ENCODE peak calls at places on chromosomes 1 and 21, in eight cellular contexts. One of them, this sample, is unnamed.

GRCh38 chr1:189150624-189151023 is 1327.0 kb downstream of the BRINP3 start:
- DNase-seq in NCI-H1105: no peak
- DNase-seq in T1000: no peak
- DNase-seq in left cardiac atrium: no peak
- DNase-seq in T-helper 1 cell: no peak
- DNase-seq in stimulated activated naive CD8-positive, alpha-beta T cell treated with anti-CD3 and anti-CD28 coated beads, Interleukin-15, Interleukin-2, amounts not matched to agents 100 U/mL and 50 U/mL, for 24 hours: no peak
- DNase-seq in NCI-H1436 treated with DMSO at 0.1 percent for 48 hours: no peak
- DNase-seq in Caco-2: no peak
- DNase-seq in this sample: no peak

GRCh38 chr1:226172589-226172988 is 14.0 kb downstream of the ACBD3 start:
- DNase-seq in NCI-H1105: no peak
- DNase-seq in T1000: no peak
- DNase-seq in left cardiac atrium: no peak
- DNase-seq in T-helper 1 cell: no peak
- DNase-seq in stimulated activated naive CD8-positive, alpha-beta T cell treated with anti-CD3 and anti-CD28 coated beads, Interleukin-15, Interleukin-2, amounts not matched to agents 100 U/mL and 50 U/mL, for 24 hours: no peak
- DNase-seq in NCI-H1436 treated with DMSO at 0.1 percent for 48 hours: no peak
- DNase-seq in Caco-2: no peak
- DNase-seq in this sample: no peak

GRCh38 chr1:193498088-193498605 is 311.7 kb upstream of the B3GALT2 start:
- DNase-seq in NCI-H1105: no peak
- DNase-seq in T1000: no peak
- DNase-seq in left cardiac atrium: no peak
- DNase-seq in T-helper 1 cell: no peak
- DNase-seq in stimulated activated naive CD8-positive, alpha-beta T cell treated with anti-CD3 and anti-CD28 coated beads, Interleukin-15, Interleukin-2, amounts not matched to agents 100 U/mL and 50 U/mL, for 24 hours: no peak
- DNase-seq in NCI-H1436 treated with DMSO at 0.1 percent for 48 hours: no peak
- DNase-seq in Caco-2: no peak
- DNase-seq in this sample: no peak

GRCh38 chr1:118155106-118155505 is 29.9 kb downstream of the SPAG17 start:
- DNase-seq in NCI-H1105: no peak
- DNase-seq in T1000: no peak
- DNase-seq in left cardiac atrium: no peak
- DNase-seq in T-helper 1 cell: no peak
- DNase-seq in stimulated activated naive CD8-positive, alpha-beta T cell treated with anti-CD3 and anti-CD28 coated beads, Interleukin-15, Interleukin-2, amounts not matched to agents 100 U/mL and 50 U/mL, for 24 hours: no peak
- DNase-seq in NCI-H1436 treated with DMSO at 0.1 percent for 48 hours: no peak
- DNase-seq in Caco-2: no peak
- DNase-seq in this sample: no peak

GRCh38 chr21:15443740-15444117 is 286.1 kb upstream of the USP25 start:
- DNase-seq in NCI-H1105: no peak
- DNase-seq in T1000: no peak
- DNase-seq in left cardiac atrium: no peak
- DNase-seq in T-helper 1 cell: no peak
- DNase-seq in stimulated activated naive CD8-positive, alpha-beta T cell treated with anti-CD3 and anti-CD28 coated beads, Interleukin-15, Interleukin-2, amounts not matched to agents 100 U/mL and 50 U/mL, for 24 hours: no peak
- DNase-seq in NCI-H1436 treated with DMSO at 0.1 percent for 48 hours: no peak
- DNase-seq in Caco-2: no peak
- DNase-seq in this sample: no peak

GRCh38 chr21:14591882-14592281 is 45.8 kb upstream of the SAMSN1 start:
- DNase-seq in NCI-H1105: no peak
- DNase-seq in T1000: no peak
- DNase-seq in left cardiac atrium: peak
- DNase-seq in T-helper 1 cell: peak
- DNase-seq in stimulated activated naive CD8-positive, alpha-beta T cell treated with anti-CD3 and anti-CD28 coated beads, Interleukin-15, Interleukin-2, amounts not matched to agents 100 U/mL and 50 U/mL, for 24 hours: no peak
- DNase-seq in NCI-H1436 treated with DMSO at 0.1 percent for 48 hours: no peak
- DNase-seq in Caco-2: no peak
- DNase-seq in this sample: no peak

GRCh38 chr1:216690593-216690992 is 32.6 kb downstream of the ESRRG start:
- DNase-seq in NCI-H1105: no peak
- DNase-seq in T1000: no peak
- DNase-seq in left cardiac atrium: no peak
- DNase-seq in T-helper 1 cell: no peak
- DNase-seq in stimulated activated naive CD8-positive, alpha-beta T cell treated with anti-CD3 and anti-CD28 coated beads, Interleukin-15, Interleukin-2, amounts not matched to agents 100 U/mL and 50 U/mL, for 24 hours: no peak
- DNase-seq in NCI-H1436 treated with DMSO at 0.1 percent for 48 hours: no peak
- DNase-seq in Caco-2: no peak
- DNase-seq in this sample: no peak

GRCh38 chr1:116764466-116764896 is 10.3 kb downstream of the CD2 start:
- DNase-seq in NCI-H1105: no peak
- DNase-seq in T1000: no peak
- DNase-seq in left cardiac atrium: no peak
- DNase-seq in T-helper 1 cell: peak
- DNase-seq in stimulated activated naive CD8-positive, alpha-beta T cell treated with anti-CD3 and anti-CD28 coated beads, Interleukin-15, Interleukin-2, amounts not matched to agents 100 U/mL and 50 U/mL, for 24 hours: peak
- DNase-seq in NCI-H1436 treated with DMSO at 0.1 percent for 48 hours: no peak
- DNase-seq in Caco-2: no peak
- DNase-seq in this sample: no peak

GRCh38 chr21:27681841-27682240 is 715.0 kb upstream of the ADAMTS5 start:
- DNase-seq in NCI-H1105: no peak
- DNase-seq in T1000: no peak
- DNase-seq in left cardiac atrium: no peak
- DNase-seq in T-helper 1 cell: no peak
- DNase-seq in stimulated activated naive CD8-positive, alpha-beta T cell treated with anti-CD3 and anti-CD28 coated beads, Interleukin-15, Interleukin-2, amounts not matched to agents 100 U/mL and 50 U/mL, for 24 hours: no peak
- DNase-seq in NCI-H1436 treated with DMSO at 0.1 percent for 48 hours: no peak
- DNase-seq in Caco-2: no peak
- DNase-seq in this sample: no peak

GRCh38 chr1:10867138-10867721 is 70.8 kb upstream of the CASZ1 start:
- DNase-seq in NCI-H1105: peak
- DNase-seq in T1000: peak
- DNase-seq in left cardiac atrium: peak
- DNase-seq in T-helper 1 cell: peak
- DNase-seq in stimulated activated naive CD8-positive, alpha-beta T cell treated with anti-CD3 and anti-CD28 coated beads, Interleukin-15, Interleukin-2, amounts not matched to agents 100 U/mL and 50 U/mL, for 24 hours: peak
- DNase-seq in NCI-H1436 treated with DMSO at 0.1 percent for 48 hours: no peak
- DNase-seq in Caco-2: peak
- DNase-seq in this sample: no peak